ENCODE peak calls at places on chromosomes 3 and 15, in ten cellular contexts. C is left lung, E is hepatocyte, R is PC-9, L is heart right ventricle, U is sigmoid colon, P is A549, F is pancreas, O is neural progenitor cell, H is body of pancreas. V is an unnamed sample.

GRCh38 chr15:38414351-38414750 is 39.6 kb upstream of the FAM98B start:
- DNase-seq in C (no peak), P (peak; percentile 45), O (peak; percentile 64), L (peak; percentile 66), E (peak; percentile 48), F (no peak), U (peak; percentile 74), R (no peak), H (peak; percentile 29), V (peak; percentile 70)

GRCh38 chr3:104628185-104628789 is 738.4 kb upstream of the ALCAM start:
- DNase-seq in E (peak; percentile 74), L (no peak), O (peak; percentile 68), P (peak; percentile 52), R (peak; percentile 52), U (no peak), F (no peak), C (no peak), H (no peak), V (peak; percentile 21)

GRCh38 chr3:52135332-52135731 is 18.9 kb downstream of the POC1A start:
- DNase-seq in H (no peak), U (no peak), E (no peak), P (no peak), L (no peak), O (no peak), R (no peak), C (no peak), F (no peak), V (no peak)

GRCh38 chr3:159763466-159764210 is 225.0 kb upstream of the IL12A start:
- DNase-seq in F (peak; percentile 81), R (peak; percentile 75), H (peak; percentile 61), L (peak; percentile 86), P (peak; percentile 88), C (peak; percentile 91), U (peak; percentile 90), E (peak; percentile 88), O (peak; percentile 89), V (peak; percentile 91)

GRCh38 chr15:66685638-66686150 is 16.3 kb upstream of the SMAD6 start:
- DNase-seq in U (no peak), R (no peak), L (no peak), C (no peak), F (no peak), P (no peak), H (no peak), O (no peak), E (no peak), V (no peak)

GRCh38 chr15:88255496-88256171 is 905 bp downstream of the NTRK3 start:
- DNase-seq in O (peak; percentile 86), U (no peak), E (peak; percentile 85), F (no peak), H (peak; percentile 24), P (peak; percentile 30), L (no peak), C (peak; percentile 83), R (no peak), V (no peak)

GRCh38 chr15:90214553-90215205 is 13.5 kb downstream of the SEMA4B start:
- DNase-seq in F (peak; percentile 6), P (peak; percentile 64), R (no peak), E (peak; percentile 26), O (no peak), L (no peak), U (no peak), H (peak; percentile 41), C (no peak), V (no peak)

GRCh38 chr3:173733029-173733652 is 335.6 kb downstream of the NLGN1 start:
- DNase-seq in P (peak; percentile 16), O (no peak), U (no peak), E (peak; percentile 47), C (no peak), H (peak; percentile 6), L (no peak), F (no peak), R (no peak), V (peak; percentile 20)

GRCh38 chr3:129658156-129658843 is 51.8 kb upstream of the PLXND1 start:
- DNase-seq in U (no peak), F (no peak), P (no peak), E (no peak), H (no peak), L (no peak), R (no peak), C (no peak), O (no peak), V (no peak)

GRCh38 chr3:15822281-15822680 is 24.5 kb upstream of the ANKRD28 start:
- DNase-seq in U (no peak), H (no peak), O (no peak), P (no peak), C (no peak), E (no peak), R (no peak), L (no peak), F (no peak), V (no peak)

GRCh38 chr3:184171562-184171961 is 3.1 kb upstream of the AP2M1 start:
- DNase-seq in F (no peak), C (no peak), P (no peak), O (no peak), E (no peak), U (no peak), L (no peak), H (no peak), R (no peak), V (no peak)

GRCh38 chr15:83655237-83655616 is 1.3 kb downstream of the ADAMTSL3 start:
- DNase-seq in P (no peak), L (no peak), H (no peak), R (no peak), U (no peak), E (no peak), C (no peak), O (no peak), F (no peak), V (no peak)

GRCh38 chr15:83653288-83653638 is 660 bp upstream of the ADAMTSL3 start:
- DNase-seq in H (no peak), F (no peak), O (no peak), C (peak; percentile 71), E (no peak), P (no peak), R (no peak), L (no peak), U (no peak), V (no peak)

GRCh38 chr15:83654379-83655236 is 685 bp downstream of the ADAMTSL3 start:
- DNase-seq in O (peak; percentile 74), U (peak; percentile 82), R (no peak), C (peak; percentile 77), P (no peak), L (peak; percentile 67), H (peak; percentile 65), F (peak; percentile 77), E (peak; percentile 41), V (no peak)

GRCh38 chr15:83652606-83653204 is 1.2 kb upstream of the ADAMTSL3 start:
- DNase-seq in H (no peak), F (no peak), R (no peak), C (no peak), U (no peak), O (no peak), L (no peak), E (no peak), P (no peak), V (no peak)

GRCh38 chr15:83653639-83654378 is at the start of gene ADAMTSL3:
- DNase-seq in P (peak; percentile 49), R (no peak), L (peak; percentile 80), C (peak; percentile 90), F (peak; percentile 95), O (peak; percentile 93), H (peak; percentile 88), E (peak; percentile 77), U (peak; percentile 92), V (no peak)
- H3K4me1 ChIP-seq in P (peaks cover 16% of the 10 kb centered on the region), R (no peaks in the 10 kb centered on the region), L (peaks cover 20% of the 10 kb centered on the region), C (no peaks in the 10 kb centered on the region), F (no peaks in the 10 kb centered on the region), O (no peaks in the 10 kb centered on the region), H (peaks cover 52% of the 10 kb centered on the region), E (peaks cover 22% of the 10 kb centered on the region), U (peaks cover 46% of the 10 kb centered on the region), V (peaks cover 8% of the 10 kb centered on the region)

DNA sequence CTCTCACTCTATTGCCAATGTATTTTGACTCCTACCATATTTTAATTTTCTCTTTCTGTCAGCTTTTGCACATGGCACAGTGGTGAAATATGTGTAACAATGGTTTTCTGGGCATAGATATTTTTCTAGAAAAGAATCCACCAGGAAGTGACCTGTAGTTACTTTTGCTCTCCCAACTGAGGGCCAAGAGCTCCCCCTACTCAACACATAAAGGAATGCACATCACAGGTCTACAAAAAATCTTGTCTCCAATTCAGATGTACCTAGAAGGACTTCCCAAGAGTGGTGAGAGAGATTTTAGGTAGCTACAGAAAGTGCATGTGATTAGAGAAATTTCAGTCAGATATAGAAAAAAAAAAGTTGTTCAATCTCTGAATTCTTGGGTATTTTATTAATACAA is 15.6 kb downstream of the CPA3 start:
- DNase-seq in E (peak; percentile 13), C (no peak), U (no peak), F (no peak), O (peak; percentile 36), R (no peak), P (peak; percentile 47), L (no peak), H (peak; percentile 49), V (peak; percentile 19)
- TF ChIP-seq CTCF in E (peak; percentile 22), C (no peak), U (no peak), F (no peak), O (peak; percentile 60), R (peak; percentile 43), P (peak; percentile 29), L (no peak), H (peak; percentile 45), V (peak; percentile 55)

DNA sequence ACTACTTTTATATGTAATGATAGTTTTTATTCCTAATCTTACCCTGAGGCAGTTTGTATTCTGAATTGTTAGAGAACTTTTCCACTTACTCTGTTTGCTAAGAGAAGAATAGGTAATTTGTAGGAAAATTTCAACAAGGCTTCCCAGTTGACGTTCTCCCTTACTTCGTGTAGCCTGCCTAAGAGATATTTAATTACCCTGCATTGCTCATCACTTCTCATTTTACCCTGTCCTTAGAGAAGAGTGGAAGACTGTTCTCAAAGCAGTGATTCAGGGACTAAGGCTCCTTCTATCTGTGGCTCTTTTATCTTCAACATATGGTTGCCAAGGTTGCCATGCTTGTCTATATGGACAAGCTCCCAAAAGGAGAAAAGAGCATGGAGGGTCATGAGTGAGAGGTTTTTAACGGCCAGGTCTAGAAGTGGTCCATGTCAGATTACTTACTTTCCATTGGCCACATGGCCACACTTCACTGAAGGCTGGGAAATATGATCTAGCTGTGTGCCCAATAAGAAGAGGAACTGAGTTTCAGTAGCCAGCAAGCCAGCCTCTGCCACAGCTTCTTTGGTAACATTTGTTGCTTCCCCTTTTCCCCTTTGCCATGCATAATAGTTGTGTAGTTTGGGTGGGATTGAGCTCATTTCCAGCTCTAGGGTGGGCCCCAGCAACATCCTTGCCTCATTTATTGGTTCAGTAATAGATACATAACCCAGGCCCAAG is 22.1 kb downstream of the PDE8A start:
- DNase-seq in F (no peak), C (no peak), H (no peak), E (no peak), L (no peak), R (no peak), U (no peak), O (no peak), P (no peak), V (no peak)
- H3K4me1 ChIP-seq in F (peaks cover 17% of the 10 kb centered on the region), C (peaks cover 66% of the 10 kb centered on the region), H (peaks cover 53% of the 10 kb centered on the region), E (peaks cover 27% of the 10 kb centered on the region), L (peaks cover 38% of the 10 kb centered on the region), R (no peaks in the 10 kb centered on the region), U (peaks cover 45% of the 10 kb centered on the region), O (peaks cover 9% of the 10 kb centered on the region), P (peaks cover 66% of the 10 kb centered on the region), V (no peaks in the 10 kb centered on the region)

DNA sequence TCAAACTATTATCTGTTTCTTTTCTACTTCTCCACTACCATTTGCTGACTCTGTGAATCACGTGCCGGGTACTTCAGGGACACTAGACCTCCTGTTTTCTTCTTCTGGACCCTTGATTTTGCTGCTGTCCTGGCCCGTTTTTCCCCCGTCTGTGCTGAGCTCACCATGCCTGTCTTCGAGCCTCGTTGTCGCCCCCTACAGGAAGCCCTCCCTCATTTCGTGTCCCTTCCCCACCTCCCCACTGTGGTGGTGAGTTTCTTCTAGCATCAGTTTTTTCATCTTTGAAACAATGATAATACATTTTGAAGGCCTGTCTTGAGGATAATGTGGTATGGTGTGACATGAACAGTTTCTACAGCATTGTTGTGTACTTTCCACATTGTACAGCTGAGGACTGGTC is 12.8 kb downstream of the GABRG3 start:
- DNase-seq in E (no peak), H (no peak), U (no peak), L (no peak), P (peak; percentile 27), O (no peak), R (no peak), F (no peak), C (no peak), V (no peak)
- TF ChIP-seq CTCF in E (no peak), H (no peak), U (no peak), L (no peak), P (no peak), O (peak; percentile 41), R (peak; percentile 27), F (no peak), C (no peak), V (no peak)